ENCODE peak calls at places on chromosome 9, in seven cellular contexts. One of them, this sample, is unnamed. For H3K79me2, the result is how much of the 10 kb centered on the place peaks cover.

GRCh38 chr9:36470891-36471290 is 70.8 kb upstream of the RNF38 start:
- DNase-seq in PC-3: no peak
- DNase-seq in GM23248: peak
- DNase-seq in GM23338: no peak
- DNase-seq in mesendoderm: no peak
- DNase-seq in neural progenitor cell: no peak
- DNase-seq in HepG2: no peak
- DNase-seq in this sample: peak

GRCh38 chr9:36897019-36897418 is 137.0 kb downstream of the PAX5 start:
- DNase-seq in PC-3: no peak
- DNase-seq in GM23248: no peak
- DNase-seq in GM23338: no peak
- DNase-seq in mesendoderm: no peak
- DNase-seq in neural progenitor cell: no peak
- DNase-seq in HepG2: no peak
- DNase-seq in this sample: no peak

GRCh38 chr9:31013371-31013770 is 1371.1 kb upstream of the ACO1 start:
- DNase-seq in PC-3: no peak
- DNase-seq in GM23248: no peak
- DNase-seq in GM23338: no peak
- DNase-seq in mesendoderm: no peak
- DNase-seq in neural progenitor cell: no peak
- DNase-seq in HepG2: no peak
- DNase-seq in this sample: no peak

GRCh38 chr9:89863837-89864236 is 259.0 kb downstream of the GADD45G start:
- DNase-seq in PC-3: no peak
- DNase-seq in GM23248: no peak
- DNase-seq in GM23338: no peak
- DNase-seq in mesendoderm: no peak
- DNase-seq in neural progenitor cell: no peak
- DNase-seq in HepG2: no peak
- DNase-seq in this sample: no peak

GRCh38 chr9:4984171-4984570 is 901 bp upstream of the JAK2 start:
- DNase-seq in PC-3: peak
- DNase-seq in GM23248: peak
- DNase-seq in GM23338: no peak
- DNase-seq in mesendoderm: no peak
- DNase-seq in neural progenitor cell: no peak
- DNase-seq in HepG2: peak
- DNase-seq in this sample: no peak

GRCh38 chr9:12697719-12698118 is 4.5 kb downstream of the TYRP1 start:
- DNase-seq in PC-3: no peak
- DNase-seq in GM23248: peak
- DNase-seq in GM23338: no peak
- DNase-seq in mesendoderm: no peak
- DNase-seq in neural progenitor cell: no peak
- DNase-seq in HepG2: no peak
- DNase-seq in this sample: no peak

GRCh38 chr9:105828596-105829213 is 134.4 kb downstream of the TMEM38B start:
- DNase-seq in PC-3: no peak
- DNase-seq in GM23248: no peak
- DNase-seq in GM23338: no peak
- DNase-seq in mesendoderm: no peak
- DNase-seq in neural progenitor cell: no peak
- DNase-seq in HepG2: no peak
- DNase-seq in this sample: no peak

GRCh38 chr9:37998881-37999311 is 70.1 kb downstream of the SHB start:
- DNase-seq in PC-3: no peak
- DNase-seq in GM23248: peak
- DNase-seq in GM23338: no peak
- DNase-seq in mesendoderm: no peak
- DNase-seq in neural progenitor cell: no peak
- DNase-seq in HepG2: no peak
- DNase-seq in this sample: no peak

GRCh38 chr9:107624216-107624948 is 134.8 kb upstream of the KLF4 start:
- DNase-seq in PC-3: peak
- DNase-seq in GM23248: peak
- DNase-seq in GM23338: no peak
- DNase-seq in mesendoderm: no peak
- DNase-seq in neural progenitor cell: no peak
- DNase-seq in HepG2: no peak
- DNase-seq in this sample: no peak

GRCh38 chr9:134320916-134321570 is 5.2 kb upstream of the RXRA start:
- DNase-seq in PC-3: no peak
- DNase-seq in GM23248: no peak
- DNase-seq in GM23338: no peak
- DNase-seq in mesendoderm: no peak
- DNase-seq in neural progenitor cell: peak
- DNase-seq in HepG2: peak
- DNase-seq in this sample: no peak

GRCh38 chr9:4499917-4500316 is 9.6 kb downstream of the SLC1A1 start:
- DNase-seq in PC-3: no peak
- DNase-seq in GM23248: no peak
- DNase-seq in GM23338: no peak
- DNase-seq in mesendoderm: no peak
- DNase-seq in neural progenitor cell: no peak
- DNase-seq in HepG2: no peak
- DNase-seq in this sample: no peak

DNA sequence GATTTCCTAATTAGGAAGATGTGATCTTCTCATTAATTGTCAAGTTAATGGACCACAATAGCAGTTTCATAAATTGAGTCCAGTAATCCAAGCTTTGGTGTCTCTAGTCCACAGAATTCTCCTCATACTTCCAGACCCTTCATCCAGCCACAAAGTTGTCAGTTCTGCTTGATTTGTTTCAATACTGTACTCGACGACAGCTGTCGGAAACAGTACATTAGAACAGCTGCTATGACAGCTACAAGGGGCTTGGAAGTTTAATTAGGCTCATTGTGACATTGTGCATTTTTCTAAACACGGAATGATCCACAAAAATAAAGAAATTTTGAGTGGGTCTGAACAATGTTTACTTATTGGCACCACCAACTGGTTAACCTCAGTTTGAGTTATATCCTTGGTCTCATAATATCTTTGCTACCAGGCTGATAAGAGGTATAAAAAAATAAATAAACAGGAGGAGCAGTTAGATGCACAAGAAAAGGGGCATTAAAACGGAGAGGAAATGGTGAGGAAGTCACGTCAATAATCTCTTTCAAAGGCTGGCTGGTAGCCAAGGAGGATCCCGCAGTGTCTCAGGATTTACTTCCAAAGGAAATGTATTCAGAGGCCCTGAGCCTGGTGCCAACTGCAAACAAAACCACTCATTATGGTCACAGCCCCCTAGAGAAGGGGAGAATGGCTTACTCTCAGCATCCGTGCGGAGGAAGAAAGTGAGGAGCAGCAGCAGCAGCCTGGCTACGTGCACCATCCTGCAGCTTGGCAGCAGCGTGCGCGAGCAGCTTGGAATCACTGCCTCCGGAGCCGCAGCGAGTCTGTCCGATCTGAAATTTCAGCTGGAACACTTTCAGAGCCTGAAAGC is 933.7 kb upstream of the DMAC1 start:
- DNase-seq in PC-3: no peak
- DNase-seq in GM23248: no peak
- DNase-seq in GM23338: peak
- DNase-seq in mesendoderm: peak
- DNase-seq in neural progenitor cell: peak
- DNase-seq in HepG2: no peak
- DNase-seq in this sample: no peak
- H3K4me3 ChIP-seq in PC-3: no peak
- H3K4me3 ChIP-seq in GM23248: no peak
- H3K4me3 ChIP-seq in GM23338: no peak
- H3K4me3 ChIP-seq in mesendoderm: no peak
- H3K4me3 ChIP-seq in neural progenitor cell: peak
- H3K4me3 ChIP-seq in HepG2: no peak
- H3K4me3 ChIP-seq in this sample: no peak

DNA sequence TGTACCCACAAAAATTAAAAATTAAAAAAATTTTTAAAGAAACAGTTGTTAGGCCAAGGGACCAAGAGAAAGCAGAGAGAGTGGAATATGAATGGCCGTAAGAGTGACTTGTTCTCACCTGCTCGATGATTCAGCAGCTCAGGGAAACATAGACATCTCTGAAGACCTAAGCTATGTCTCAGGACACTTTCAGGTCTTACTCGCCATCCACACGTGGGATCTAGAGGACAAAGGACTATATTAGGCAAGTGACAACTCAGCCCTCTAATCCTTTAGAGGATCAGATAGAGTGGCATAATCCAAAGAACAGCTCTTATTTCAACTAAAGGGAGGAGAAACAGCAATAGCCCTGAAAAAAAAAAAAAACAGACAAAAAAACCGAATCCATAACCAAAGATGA is 95.7 kb downstream of the KIAA1958 start:
- DNase-seq in PC-3: no peak
- DNase-seq in GM23248: no peak
- DNase-seq in GM23338: no peak
- DNase-seq in mesendoderm: peak
- DNase-seq in neural progenitor cell: no peak
- DNase-seq in HepG2: no peak
- DNase-seq in this sample: no peak
- H3K4me2 ChIP-seq in PC-3: no peak
- H3K4me2 ChIP-seq in GM23248: no peak
- H3K4me2 ChIP-seq in GM23338: peak
- H3K4me2 ChIP-seq in mesendoderm: no peak
- H3K4me2 ChIP-seq in neural progenitor cell: no peak
- H3K4me2 ChIP-seq in HepG2: no peak
- H3K4me2 ChIP-seq in this sample: no peak

DNA sequence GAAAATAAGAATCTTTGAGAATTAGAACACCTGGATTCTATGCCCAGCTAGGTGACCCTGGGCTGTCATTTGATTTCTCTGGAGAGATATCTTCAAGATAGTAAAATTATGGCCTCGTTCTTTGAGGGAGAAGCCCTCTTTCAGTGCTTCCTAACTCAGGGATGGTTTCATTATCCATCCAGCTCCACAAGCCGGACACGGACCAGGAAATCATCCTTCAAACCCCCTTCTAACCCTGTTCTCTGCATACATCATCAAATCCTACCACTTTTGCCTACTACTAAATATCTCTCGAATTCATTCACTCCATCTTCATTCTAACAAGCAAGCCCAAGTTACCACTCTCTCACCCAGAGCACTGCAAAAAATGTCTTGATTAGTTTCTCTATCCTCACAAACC is 57.2 kb downstream of the MAPKAP1 start:
- DNase-seq in PC-3: no peak
- DNase-seq in GM23248: peak
- DNase-seq in GM23338: no peak
- DNase-seq in mesendoderm: no peak
- DNase-seq in neural progenitor cell: no peak
- DNase-seq in HepG2: no peak
- DNase-seq in this sample: no peak
- H3K79me2 ChIP-seq in PC-3: under half
- H3K79me2 ChIP-seq in GM23248: half or more
- H3K79me2 ChIP-seq in GM23338: half or more
- H3K79me2 ChIP-seq in mesendoderm: under half
- H3K79me2 ChIP-seq in neural progenitor cell: half or more
- H3K79me2 ChIP-seq in HepG2: under half
- H3K79me2 ChIP-seq in this sample: under half

GRCh38 chr9:127538849-127539258 is 73.2 kb upstream of the STXBP1 start:
- DNase-seq in PC-3: no peak
- DNase-seq in GM23248: peak
- DNase-seq in GM23338: no peak
- DNase-seq in mesendoderm: no peak
- DNase-seq in neural progenitor cell: no peak
- DNase-seq in HepG2: no peak
- DNase-seq in this sample: no peak

GRCh38 chr9:127541176-127541575 is 70.9 kb upstream of the STXBP1 start:
- DNase-seq in PC-3: no peak
- DNase-seq in GM23248: no peak
- DNase-seq in GM23338: no peak
- DNase-seq in mesendoderm: no peak
- DNase-seq in neural progenitor cell: no peak
- DNase-seq in HepG2: no peak
- DNase-seq in this sample: no peak

GRCh38 chr9:127539259-127539981 is 72.7 kb upstream of the STXBP1 start:
- DNase-seq in PC-3: no peak
- DNase-seq in GM23248: peak
- DNase-seq in GM23338: no peak
- DNase-seq in mesendoderm: no peak
- DNase-seq in neural progenitor cell: no peak
- DNase-seq in HepG2: no peak
- DNase-seq in this sample: no peak

GRCh38 chr9:127540664-127541041 is 71.4 kb upstream of the STXBP1 start:
- DNase-seq in PC-3: peak
- DNase-seq in GM23248: no peak
- DNase-seq in GM23338: peak
- DNase-seq in mesendoderm: no peak
- DNase-seq in neural progenitor cell: peak
- DNase-seq in HepG2: no peak
- DNase-seq in this sample: no peak

DNA sequence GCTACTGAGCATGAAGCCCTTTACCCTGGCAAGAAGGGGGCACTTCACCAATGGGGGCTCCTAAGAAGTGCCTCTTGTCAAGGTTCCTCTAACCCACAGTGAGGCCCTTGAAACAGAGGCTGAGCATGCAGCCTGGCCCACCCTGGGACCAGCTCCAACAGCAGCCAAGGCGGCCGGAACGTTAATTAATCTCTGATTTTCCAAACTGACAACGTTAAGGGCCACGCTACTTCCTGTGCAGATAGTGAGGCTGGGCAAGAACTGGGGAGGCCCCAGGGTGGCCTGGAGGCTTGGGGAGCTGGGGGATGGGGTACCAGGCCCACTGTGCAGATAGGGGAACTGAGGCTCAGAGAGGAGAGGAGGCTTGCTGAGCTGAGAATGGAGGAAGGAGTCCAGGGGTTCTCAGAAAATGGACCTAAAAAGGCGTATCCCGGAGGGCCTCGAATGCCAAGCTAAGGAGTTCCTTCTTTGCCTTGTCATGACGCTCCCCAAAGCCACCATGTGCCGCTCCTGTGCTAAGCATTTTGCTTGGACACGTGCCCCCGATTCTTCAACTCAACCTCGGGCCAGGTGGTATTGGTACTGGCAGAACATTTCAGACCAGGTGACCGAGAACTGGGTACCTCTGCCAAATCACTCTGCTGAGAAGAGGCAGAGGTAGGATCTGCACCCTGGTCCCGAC is 72.0 kb upstream of the STXBP1 start:
- DNase-seq in PC-3: no peak
- DNase-seq in GM23248: no peak
- DNase-seq in GM23338: no peak
- DNase-seq in mesendoderm: no peak
- DNase-seq in neural progenitor cell: no peak
- DNase-seq in HepG2: no peak
- DNase-seq in this sample: no peak
- H3K4me3 ChIP-seq in PC-3: no peak
- H3K4me3 ChIP-seq in GM23248: peak
- H3K4me3 ChIP-seq in GM23338: no peak
- H3K4me3 ChIP-seq in mesendoderm: no peak
- H3K4me3 ChIP-seq in neural progenitor cell: no peak
- H3K4me3 ChIP-seq in HepG2: no peak
- H3K4me3 ChIP-seq in this sample: no peak

GRCh38 chr9:21788752-21789151 is 13.7 kb upstream of the MTAP start:
- DNase-seq in PC-3: peak
- DNase-seq in GM23248: peak
- DNase-seq in GM23338: no peak
- DNase-seq in mesendoderm: no peak
- DNase-seq in neural progenitor cell: no peak
- DNase-seq in HepG2: no peak
- DNase-seq in this sample: no peak
- H3K4me2 ChIP-seq in PC-3: peak
- H3K4me2 ChIP-seq in GM23248: no peak
- H3K4me2 ChIP-seq in GM23338: no peak
- H3K4me2 ChIP-seq in mesendoderm: no peak
- H3K4me2 ChIP-seq in neural progenitor cell: no peak
- H3K4me2 ChIP-seq in HepG2: no peak
- H3K4me2 ChIP-seq in this sample: no peak

This sample was measured in OCI-LY7.